ENCODE peak calls at places on chromosomes 4 and X, in six cellular contexts. I is GM03348; P is endothelial cell; J is naive thymus-derived CD4-positive, alpha-beta T cell; M is HFF-Myc; R is neuronal stem cell. V is an unnamed sample.

GRCh38 chr4:7557447-7557846 is 122.7 kb upstream of the PSAPL1 start:
- DNase-seq in P (no peak), R (no peak), M (peak), I (peak), J (no peak), V (peak)

GRCh38 chr4:176359590-176359989 is 39.8 kb downstream of the SPCS3 start:
- DNase-seq in R (no peak), M (peak), I (peak), J (no peak), P (no peak), V (no peak)

GRCh38 chrX:11197671-11198070 is 86.5 kb downstream of the HCCS start:
- DNase-seq in J (no peak), R (no peak), P (no peak), I (no peak), M (no peak), V (no peak)

GRCh38 chr4:48315728-48316630 is 25.4 kb upstream of the SLAIN2 start:
- DNase-seq in M (no peak), R (peak), J (no peak), I (peak), P (peak), V (peak)

GRCh38 chr4:152807294-152807829 is 27.6 kb downstream of the ARFIP1 start:
- DNase-seq in M (no peak), R (no peak), J (no peak), I (no peak), P (no peak), V (no peak)

GRCh38 chr4:105605493-105605892 is 53.1 kb downstream of the ARHGEF38 start:
- DNase-seq in R (no peak), I (peak), M (no peak), P (no peak), J (no peak), V (peak)

GRCh38 chrX:71067727-71068051 is 445 bp downstream of the SNX12 start:
- DNase-seq in M (no peak), I (no peak), R (no peak), P (no peak), J (no peak), V (no peak)

GRCh38 chrX:46770817-46771163 is 11.9 kb upstream of the SLC9A7 start:
- DNase-seq in P (no peak), M (no peak), I (peak), J (no peak), R (no peak), V (no peak)

GRCh38 chr4:16026155-16026761 is 57.6 kb downstream of the PROM1 start:
- DNase-seq in R (peak), I (peak), P (peak), M (no peak), J (peak), V (no peak)

GRCh38 chr4:107711831-107712230 is 8.2 kb downstream of the PAPSS1 start:
- DNase-seq in M (no peak), P (no peak), R (no peak), J (no peak), I (no peak), V (no peak)

GRCh38 chrX:47814853-47815252 is 21.8 kb upstream of the ZNF81 start:
- DNase-seq in P (no peak), M (no peak), I (no peak), R (no peak), J (no peak), V (no peak)

GRCh38 chrX:105464611-105465010 is 244.1 kb upstream of the TEX13A start:
- DNase-seq in M (no peak), R (no peak), P (no peak), I (no peak), J (no peak), V (no peak)

GRCh38 chr4:162011039-162011438 is 152.8 kb downstream of the FSTL5 start:
- DNase-seq in P (no peak), J (no peak), I (no peak), R (no peak), M (no peak), V (no peak)

GRCh38 chrX:10022580-10023245 is 55.6 kb downstream of the CLDN34 start:
- DNase-seq in P (no peak), M (peak), J (no peak), R (no peak), I (peak), V (no peak)

GRCh38 chr4:183659919-183660318 is 826 bp downstream of the TRAPPC11 start:
- DNase-seq in M (no peak), R (no peak), I (peak), P (no peak), J (no peak), V (no peak)

GRCh38 chrX:20527458-20528099 is 260.9 kb upstream of the RPS6KA3 start:
- DNase-seq in P (no peak), I (peak), J (no peak), R (no peak), M (no peak), V (no peak)

GRCh38 chrX:52031371-52031770 is 37.6 kb downstream of the MAGED4B start:
- DNase-seq in R (no peak), J (no peak), I (no peak), M (no peak), P (no peak), V (no peak)

GRCh38 chrX:96576358-96576757 is 108.3 kb upstream of the DIAPH2 start:
- DNase-seq in R (no peak), P (no peak), M (no peak), I (peak), J (no peak), V (no peak)

GRCh38 chr4:173534439-173534838 is 4.4 kb upstream of the HAND2 start:
- DNase-seq in R (no peak), M (no peak), I (no peak), J (no peak), P (no peak), V (no peak)

GRCh38 chrX:72545990-72546389 is 26.7 kb downstream of the HDAC8 start:
- DNase-seq in R (no peak), J (no peak), P (no peak), M (no peak), I (no peak), V (peak)

GRCh38 chr4:6389426-6389825 is 83.0 kb downstream of the PPP2R2C start:
- DNase-seq in J (no peak), P (no peak), M (no peak), I (no peak), R (no peak), V (no peak)

GRCh38 chr4:4599886-4600285 is 58.0 kb upstream of the STX18 start:
- DNase-seq in J (no peak), R (no peak), I (no peak), P (no peak), M (no peak), V (no peak)

GRCh38 chr4:108449139-108449538 is 171.2 kb upstream of the RPL34 start:
- DNase-seq in J (no peak), M (no peak), I (no peak), P (no peak), R (no peak), V (no peak)